ENCODE peak calls at places on chromosome 21, in six cellular contexts. Z is breast epithelium, R is H1, W is ovary, D is astrocyte of the spinal cord, M is GM12878. G is an unnamed sample.

GRCh38 chr21:38811257-38811656 is 5.5 kb downstream of the ETS2 start:
- DNase-seq in Z (no peak), R (no peak), W (no peak), D (peak), M (no peak), G (no peak)

GRCh38 chr21:25127007-25127406 is 480.3 kb downstream of the MRPL39 start:
- DNase-seq in Z (no peak), R (no peak), W (no peak), D (no peak), M (no peak), G (no peak)

GRCh38 chr21:46667191-46667734 is 31.8 kb downstream of the PRMT2 start:
- DNase-seq in Z (no peak), R (no peak), W (no peak), D (peak), M (no peak), G (no peak)

GRCh38 chr21:34133802-34134201 is 60.4 kb downstream of the MRPS6 start:
- DNase-seq in Z (no peak), R (no peak), W (no peak), D (no peak), M (no peak), G (no peak)

GRCh38 chr21:38434913-38435533 is 63.3 kb downstream of the ERG start:
- DNase-seq in Z (no peak), R (no peak), W (no peak), D (peak), M (no peak), G (no peak)

GRCh38 chr21:33036430-33037162 is 10.9 kb downstream of the OLIG2 start:
- DNase-seq in Z (no peak), R (peak), W (no peak), D (peak), M (no peak), G (no peak)

GRCh38 chr21:28627691-28628090 is 365.0 kb downstream of the LTN1 start:
- DNase-seq in Z (no peak), R (no peak), W (no peak), D (no peak), M (no peak), G (no peak)

GRCh38 chr21:35658242-35658641 is 402.1 kb downstream of the SETD4 start:
- DNase-seq in Z (no peak), R (no peak), W (no peak), D (peak), M (no peak), G (no peak)

GRCh38 chr21:27423906-27424595 is 457.2 kb upstream of the ADAMTS5 start:
- DNase-seq in Z (no peak), R (no peak), W (no peak), D (peak), M (no peak), G (no peak)

GRCh38 chr21:33655591-33656221 is 13.4 kb downstream of the ITSN1 start:
- DNase-seq in Z (no peak), R (no peak), W (no peak), D (peak), M (no peak), G (no peak)

GRCh38 chr21:34582506-34583150 is 32.3 kb downstream of the RCAN1 start:
- DNase-seq in Z (peak), R (no peak), W (no peak), D (peak), M (no peak), G (peak)

GRCh38 chr21:34818663-34819158 is 149.9 kb downstream of the CLIC6 start:
- DNase-seq in Z (no peak), R (no peak), W (no peak), D (no peak), M (no peak), G (no peak)

GRCh38 chr21:33824156-33824941 is 91.3 kb downstream of the ATP5PO start:
- DNase-seq in Z (no peak), R (no peak), W (peak), D (peak), M (no peak), G (no peak)

GRCh38 chr21:33951276-33952178 is 35.9 kb upstream of the ATP5PO start:
- DNase-seq in Z (no peak), R (peak), W (no peak), D (peak), M (peak), G (no peak)

GRCh38 chr21:40333731-40334130 is 466.5 kb downstream of the PCP4 start:
- DNase-seq in Z (no peak), R (no peak), W (no peak), D (no peak), M (no peak), G (no peak)

GRCh38 chr21:30234643-30235042 is 18.7 kb upstream of the CLDN8 start:
- DNase-seq in Z (no peak), R (no peak), W (no peak), D (no peak), M (no peak), G (no peak)

GRCh38 chr21:18877932-18878331 is 474.3 kb upstream of the TMPRSS15 start:
- DNase-seq in Z (no peak), R (no peak), W (no peak), D (no peak), M (no peak), G (no peak)

GRCh38 chr21:34536311-34536710 is 24.3 kb upstream of the KCNE1 start:
- DNase-seq in Z (no peak), R (no peak), W (no peak), D (no peak), M (no peak), G (no peak)

GRCh38 chr21:34073749-34074282 is 438 bp downstream of the MRPS6 start:
- DNase-seq in Z (no peak), R (peak), W (peak), D (no peak), M (no peak), G (no peak)

GRCh38 chr21:32756096-32756495 is 15.5 kb downstream of the PAXBP1 start:
- DNase-seq in Z (no peak), R (no peak), W (no peak), D (no peak), M (no peak), G (no peak)

GRCh38 chr21:20306836-20307235 is 691.4 kb upstream of the NCAM2 start:
- DNase-seq in Z (no peak), R (no peak), W (no peak), D (no peak), M (no peak), G (no peak)

DNA sequence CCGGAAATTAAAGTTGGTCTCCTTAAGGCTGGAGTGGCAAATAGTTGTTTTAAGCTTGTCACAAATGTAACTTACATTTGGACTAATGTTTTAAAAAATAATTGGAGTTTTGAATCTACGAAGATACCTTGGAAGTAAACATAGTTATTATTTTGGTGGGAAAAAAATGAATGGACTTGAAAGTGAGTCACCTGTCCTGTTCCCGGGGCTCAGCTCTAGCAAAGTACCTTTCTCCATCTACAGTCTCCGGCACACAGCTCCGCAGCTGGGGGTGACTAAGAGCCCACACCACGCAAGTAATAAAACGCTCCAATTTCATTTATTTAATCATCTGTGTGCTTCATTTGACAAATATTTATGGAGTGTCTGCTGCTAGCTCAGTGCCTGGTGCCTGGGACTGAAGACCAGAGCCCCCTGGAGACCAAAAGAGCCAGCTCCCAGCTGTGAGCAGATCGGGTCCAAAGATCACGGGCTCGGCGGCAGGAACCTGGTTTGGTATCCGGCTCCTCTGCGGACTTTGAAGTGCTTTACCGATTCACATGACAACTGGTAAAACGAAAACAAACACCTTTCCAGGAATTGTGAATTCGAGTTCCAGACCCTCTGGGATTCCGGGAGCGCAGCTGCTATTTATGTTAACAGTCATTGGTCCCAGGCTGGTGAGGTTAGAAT is 1.7 kb upstream of the RIPK4 start:
- DNase-seq in Z (no peak), R (no peak), W (no peak), D (peak), M (no peak), G (no peak)
- H3K4me3 ChIP-seq in Z (peak), R (peak), W (peak), D (peak), M (peak), G (no peak)

GRCh38 chr21:16945580-16945979 is 567.3 kb upstream of the CXADR start:
- DNase-seq in Z (no peak), R (no peak), W (no peak), D (no peak), M (no peak), G (no peak)

GRCh38 chr21:16942703-16943102 is 570.1 kb upstream of the CXADR start:
- DNase-seq in Z (no peak), R (peak), W (no peak), D (peak), M (no peak), G (no peak)
- TF ChIP-seq CTCF in Z (no peak), R (peak), W (no peak), D (peak), M (no peak), G (no peak)

DNA sequence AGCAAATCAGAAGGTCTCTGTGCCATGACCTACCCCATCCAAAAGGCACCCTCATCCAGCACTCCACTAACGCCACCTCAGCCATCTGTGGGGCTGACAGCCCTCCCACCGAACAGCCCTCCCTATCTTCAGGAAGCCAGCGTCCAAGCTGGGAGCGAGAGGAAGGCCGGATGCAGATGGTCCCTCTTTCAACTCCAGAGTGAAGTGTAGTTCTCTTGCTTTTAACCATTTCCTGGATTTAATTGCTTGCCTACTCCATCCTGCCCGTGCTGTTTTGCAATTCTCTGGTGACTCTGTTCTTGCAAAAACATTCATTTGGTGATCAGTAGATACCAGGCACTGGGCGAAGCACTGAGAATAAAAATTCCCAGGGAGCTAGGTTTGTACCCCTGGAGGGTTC is 8.2 kb upstream of the DYRK1A start:
- DNase-seq in Z (no peak), R (no peak), W (no peak), D (no peak), M (no peak), G (no peak)
- H3K4me3 ChIP-seq in Z (no peak), R (no peak), W (no peak), D (no peak), M (no peak), G (no peak)

GRCh38 chr21:45615145-45615711 is 28.3 kb upstream of the PCBP3 start:
- DNase-seq in Z (no peak), R (no peak), W (no peak), D (peak), M (peak), G (peak)
- TF ChIP-seq CTCF in Z (no peak), R (no peak), W (no peak), D (no peak), M (no peak), G (no peak)

GRCh38 chr21:43623588-43623987 is 35.7 kb downstream of the HSF2BP start:
- DNase-seq in Z (no peak), R (no peak), W (no peak), D (no peak), M (no peak), G (no peak)

GRCh38 chr21:43631411-43632107 is 27.7 kb downstream of the HSF2BP start:
- DNase-seq in Z (no peak), R (no peak), W (no peak), D (no peak), M (no peak), G (no peak)

GRCh38 chr21:43626390-43626789 is 32.9 kb downstream of the HSF2BP start:
- DNase-seq in Z (no peak), R (no peak), W (no peak), D (no peak), M (no peak), G (no peak)

GRCh38 chr21:43624343-43624742 is 34.9 kb downstream of the HSF2BP start:
- DNase-seq in Z (no peak), R (no peak), W (no peak), D (no peak), M (no peak), G (no peak)

GRCh38 chr21:43627527-43627926 is 31.8 kb downstream of the HSF2BP start:
- DNase-seq in Z (no peak), R (no peak), W (no peak), D (no peak), M (no peak), G (no peak)
- H3K4me3 ChIP-seq in Z (no peak), R (no peak), W (no peak), D (no peak), M (no peak), G (no peak)